ENCODE peak calls at places on chromosomes 11 and 22, in four cellular contexts. V is fibroblast of pulmonary artery, S is fibroblast of lung, X is tibial nerve. D is an unnamed sample.

GRCh38 chr11:128624269-128625170 is 37.2 kb upstream of the ETS1 start:
- DNase-seq in V (no peak), X (no peak), S (no peak), D (no peak)

GRCh38 chr22:37063436-37064420 is 12.2 kb downstream of the KCTD17 start:
- DNase-seq in V (no peak), X (no peak), S (no peak), D (no peak)

GRCh38 chr11:110434952-110435779 is 5.4 kb downstream of the FDX1 start:
- DNase-seq in V (no peak), S (peak), X (no peak), D (peak)

GRCh38 chr11:112013501-112014164 is 11.6 kb upstream of the DLAT start:
- DNase-seq in V (no peak), X (no peak), S (no peak), D (no peak)

GRCh38 chr11:103091024-103091423 is 936 bp downstream of the DCUN1D5 start:
- DNase-seq in V (peak), S (no peak), X (no peak), D (peak)

GRCh38 chr22:17268501-17269223 is 49.4 kb upstream of the ADA2 start:
- DNase-seq in S (no peak), V (no peak), X (no peak), D (no peak)

GRCh38 chr22:50081426-50082196 is 3.6 kb downstream of the MLC1 start:
- DNase-seq in X (no peak), V (no peak), S (no peak), D (no peak)

GRCh38 chr11:83520849-83521248 is 234.7 kb upstream of the CCDC90B start:
- DNase-seq in V (no peak), X (no peak), S (no peak), D (no peak)

GRCh38 chr22:29109853-29110252 is 37.0 kb downstream of the KREMEN1 start:
- DNase-seq in X (no peak), S (peak), V (no peak), D (peak)

GRCh38 chr11:58330861-58331260 is 28.0 kb downstream of the OR5B17 start:
- DNase-seq in X (no peak), S (no peak), V (peak), D (peak)

GRCh38 chr22:23036684-23037428 is 33.5 kb upstream of the GNAZ start:
- DNase-seq in V (peak), S (no peak), X (no peak), D (no peak)

GRCh38 chr22:39462443-39463147 is 5.8 kb downstream of the MGAT3 start:
- DNase-seq in X (no peak), V (no peak), S (no peak), D (no peak)

GRCh38 chr11:22752908-22753310 is 76.7 kb downstream of the SVIP start:
- DNase-seq in X (no peak), V (no peak), S (no peak), D (no peak)

GRCh38 chr11:69799582-69799981 is 19.6 kb downstream of the FGF3 start:
- DNase-seq in V (peak), X (no peak), S (peak), D (peak)

GRCh38 chr22:20138417-20138738 is 6.8 kb downstream of the ZDHHC8 start:
- DNase-seq in S (no peak), V (no peak), X (no peak), D (no peak)

GRCh38 chr22:31621507-31622160 is 40.4 kb downstream of the PISD start:
- DNase-seq in X (no peak), V (no peak), S (no peak), D (no peak)

GRCh38 chr22:18005201-18005926 is 19.0 kb downstream of the MICAL3 start:
- DNase-seq in S (no peak), X (no peak), V (no peak), D (no peak)

GRCh38 chr22:44783091-44783490 is 30.7 kb downstream of the ARHGAP8 start:
- DNase-seq in V (no peak), S (no peak), X (no peak), D (no peak)

GRCh38 chr11:67605231-67606011 is 1.3 kb upstream of the NDUFV1 start:
- DNase-seq in S (no peak), X (no peak), V (no peak), D (no peak)

GRCh38 chr11:13983081-13983751 is 20.7 kb downstream of the SPON1 start:
- DNase-seq in X (no peak), S (peak), V (no peak), D (peak)

GRCh38 chr22:20238567-20239062 is 29.5 kb downstream of the RTN4R start:
- DNase-seq in S (no peak), X (no peak), V (no peak), D (peak)

GRCh38 chr11:119077839-119078238 is 6.8 kb upstream of the HMBS start:
- DNase-seq in S (no peak), X (no peak), V (no peak), D (no peak)